ENCODE peak calls at places on chromosomes 5 and 9, in seven cellular contexts. R is activated T-helper 1 cell treated with anti-CD3 and anti-CD28 coated beads, Interleukin-12 subunit alpha, Interleukin-12 subunit beta, Interleukin-2, Interleukin-4 antibody, amounts not matched to agents 30 ng/mL and 10 ng/mL and 1 ng/mL, durations not matched to agents 14 hours and 24 hours and 36 hours; B is epithelial cell of esophagus; F is WTC11; D is NCI-H1417 treated with DMSO at 0.1 percent for 48 hours; N is iPS DF 19.7; E is HL-60. G is an unnamed sample.

GRCh38 chr9:6055213-6055612 is 39.8 kb upstream of the RANBP6 start:
- DNase-seq in R (peak), B (peak), F (peak), D (peak), N (no peak), E (peak), G (peak)

GRCh38 chr5:74130141-74130897 is 504.3 kb downstream of the ARHGEF28 start:
- DNase-seq in R (no peak), B (no peak), F (no peak), D (peak), N (no peak), E (no peak), G (no peak)

GRCh38 chr9:28270156-28270555 is 696.9 kb upstream of the C9orf72 start:
- DNase-seq in R (no peak), B (peak), F (no peak), D (no peak), N (no peak), E (no peak), G (no peak)

GRCh38 chr5:135423158-135423925 is 23.8 kb downstream of the DCANP1 start:
- DNase-seq in R (no peak), B (no peak), F (no peak), D (no peak), N (no peak), E (peak), G (no peak)

GRCh38 chr5:128441165-128441564 is 96.9 kb downstream of the FBN2 start:
- DNase-seq in R (no peak), B (no peak), F (no peak), D (no peak), N (no peak), E (no peak), G (no peak)

GRCh38 chr5:114449836-114450515 is 88.1 kb downstream of the KCNN2 start:
- DNase-seq in R (peak), B (peak), F (peak), D (no peak), N (peak), E (peak), G (peak)

GRCh38 chr5:1789838-1790462 is 9.7 kb downstream of the MRPL36 start:
- DNase-seq in R (no peak), B (peak), F (no peak), D (no peak), N (no peak), E (no peak), G (no peak)

GRCh38 chr5:17238521-17239041 is 21.1 kb downstream of the BASP1 start:
- DNase-seq in R (no peak), B (peak), F (no peak), D (no peak), N (no peak), E (no peak), G (no peak)

GRCh38 chr5:150108711-150109605 is 22.6 kb upstream of the CSF1R start:
- DNase-seq in R (no peak), B (no peak), F (no peak), D (no peak), N (no peak), E (no peak), G (no peak)

GRCh38 chr5:74212336-74212735 is 428.2 kb downstream of the ENC1 start:
- DNase-seq in R (no peak), B (peak), F (peak), D (no peak), N (peak), E (peak), G (peak)

GRCh38 chr5:115573133-115573532 is 28.6 kb upstream of the FEM1C start:
- DNase-seq in R (no peak), B (no peak), F (no peak), D (no peak), N (no peak), E (no peak), G (no peak)

GRCh38 chr9:77011973-77012817 is 7.3 kb upstream of the FOXB2 start:
- DNase-seq in R (peak), B (peak), F (peak), D (no peak), N (no peak), E (peak), G (no peak)

GRCh38 chr9:32524558-32525461 is 1.2 kb downstream of the RIGI start:
- DNase-seq in R (no peak), B (peak), F (no peak), D (peak), N (no peak), E (no peak), G (no peak)

GRCh38 chr9:138050472-138051330 is 173.1 kb downstream of the CACNA1B start:
- DNase-seq in R (no peak), B (no peak), F (no peak), D (no peak), N (no peak), E (no peak), G (no peak)

GRCh38 chr9:77632652-77633051 is 15.5 kb downstream of the GNA14 start:
- DNase-seq in R (no peak), B (no peak), F (no peak), D (no peak), N (no peak), E (no peak), G (no peak)

GRCh38 chr5:112762113-112762810 is 24.6 kb downstream of the APC start:
- DNase-seq in R (no peak), B (no peak), F (no peak), D (no peak), N (no peak), E (no peak), G (no peak)

GRCh38 chr9:115158666-115159481 is 40.9 kb upstream of the TNC start:
- DNase-seq in R (no peak), B (peak), F (no peak), D (no peak), N (no peak), E (no peak), G (no peak)

GRCh38 chr5:181042722-181043121 is 2.7 kb downstream of the BTNL9 start:
- DNase-seq in R (no peak), B (no peak), F (no peak), D (no peak), N (no peak), E (no peak), G (no peak)

GRCh38 chr5:56673171-56673570 is 142.2 kb upstream of the MAP3K1 start:
- DNase-seq in R (no peak), B (no peak), F (no peak), D (no peak), N (no peak), E (peak), G (no peak)

GRCh38 chr9:111161015-111161415 is 122.7 kb upstream of the LPAR1 start:
- DNase-seq in R (no peak), B (peak), F (no peak), D (no peak), N (no peak), E (no peak), G (no peak)

GRCh38 chr9:38103340-38103739 is 34.3 kb upstream of the SHB start:
- DNase-seq in R (no peak), B (no peak), F (no peak), D (no peak), N (no peak), E (no peak), G (no peak)

GRCh38 chr9:33375841-33376321 is 26.5 kb downstream of the AQP7 start:
- DNase-seq in R (no peak), B (no peak), F (no peak), D (no peak), N (no peak), E (no peak), G (no peak)

GRCh38 chr9:127812009-127812408 is 9.3 kb downstream of the FPGS start:
- DNase-seq in R (no peak), B (no peak), F (no peak), D (no peak), N (no peak), E (no peak), G (no peak)